ENCODE peak calls at places on chromosome 4, in nine cellular contexts. One of them, this sample, is unnamed.

GRCh38 chr4:22190855-22191254 is 242.3 kb upstream of the KCNIP4 start:
- DNase-seq in thyroid gland: no peak
- DNase-seq in fibroblast of pulmonary artery: peak
- DNase-seq in GM06990: no peak
- DNase-seq in cardiac muscle cell: peak
- DNase-seq in mucosa of descending colon: no peak
- DNase-seq in choroid plexus epithelial cell: peak
- DNase-seq in mammary epithelial cell: peak
- DNase-seq in OCI-LY7: no peak
- DNase-seq in this sample: no peak

GRCh38 chr4:137993232-137993631 is 248.9 kb downstream of the SLC7A11 start:
- DNase-seq in thyroid gland: no peak
- DNase-seq in fibroblast of pulmonary artery: no peak
- DNase-seq in GM06990: no peak
- DNase-seq in cardiac muscle cell: no peak
- DNase-seq in mucosa of descending colon: no peak
- DNase-seq in choroid plexus epithelial cell: no peak
- DNase-seq in mammary epithelial cell: peak
- DNase-seq in OCI-LY7: no peak
- DNase-seq in this sample: no peak

GRCh38 chr4:110609044-110609750 is 13.7 kb downstream of the PITX2 start:
- DNase-seq in thyroid gland: no peak
- DNase-seq in fibroblast of pulmonary artery: no peak
- DNase-seq in GM06990: no peak
- DNase-seq in cardiac muscle cell: no peak
- DNase-seq in mucosa of descending colon: no peak
- DNase-seq in choroid plexus epithelial cell: no peak
- DNase-seq in mammary epithelial cell: no peak
- DNase-seq in OCI-LY7: no peak
- DNase-seq in this sample: no peak

GRCh38 chr4:169015237-169015636 is 5.2 kb upstream of the CBR4 start:
- DNase-seq in thyroid gland: peak
- DNase-seq in fibroblast of pulmonary artery: no peak
- DNase-seq in GM06990: no peak
- DNase-seq in cardiac muscle cell: no peak
- DNase-seq in mucosa of descending colon: no peak
- DNase-seq in choroid plexus epithelial cell: no peak
- DNase-seq in mammary epithelial cell: no peak
- DNase-seq in OCI-LY7: no peak
- DNase-seq in this sample: no peak

GRCh38 chr4:69849969-69850368 is 10.0 kb downstream of the SULT1E1 start:
- DNase-seq in thyroid gland: no peak
- DNase-seq in fibroblast of pulmonary artery: peak
- DNase-seq in GM06990: no peak
- DNase-seq in cardiac muscle cell: no peak
- DNase-seq in mucosa of descending colon: no peak
- DNase-seq in choroid plexus epithelial cell: no peak
- DNase-seq in mammary epithelial cell: no peak
- DNase-seq in OCI-LY7: no peak
- DNase-seq in this sample: peak

GRCh38 chr4:72418458-72418857 is 150.6 kb downstream of the ADAMTS3 start:
- DNase-seq in thyroid gland: peak
- DNase-seq in fibroblast of pulmonary artery: peak
- DNase-seq in GM06990: no peak
- DNase-seq in cardiac muscle cell: peak
- DNase-seq in mucosa of descending colon: no peak
- DNase-seq in choroid plexus epithelial cell: peak
- DNase-seq in mammary epithelial cell: peak
- DNase-seq in OCI-LY7: no peak
- DNase-seq in this sample: no peak

GRCh38 chr4:80393246-80393969 is 57.9 kb downstream of the CFAP299 start:
- DNase-seq in thyroid gland: no peak
- DNase-seq in fibroblast of pulmonary artery: peak
- DNase-seq in GM06990: no peak
- DNase-seq in cardiac muscle cell: peak
- DNase-seq in mucosa of descending colon: no peak
- DNase-seq in choroid plexus epithelial cell: peak
- DNase-seq in mammary epithelial cell: peak
- DNase-seq in OCI-LY7: no peak
- DNase-seq in this sample: no peak

GRCh38 chr4:146317783-146318182 is 103.4 kb downstream of the REELD1 start:
- DNase-seq in thyroid gland: no peak
- DNase-seq in fibroblast of pulmonary artery: no peak
- DNase-seq in GM06990: no peak
- DNase-seq in cardiac muscle cell: no peak
- DNase-seq in mucosa of descending colon: no peak
- DNase-seq in choroid plexus epithelial cell: no peak
- DNase-seq in mammary epithelial cell: no peak
- DNase-seq in OCI-LY7: no peak
- DNase-seq in this sample: no peak

GRCh38 chr4:78510681-78511080 is 40.9 kb upstream of the ANXA3 start:
- DNase-seq in thyroid gland: no peak
- DNase-seq in fibroblast of pulmonary artery: no peak
- DNase-seq in GM06990: no peak
- DNase-seq in cardiac muscle cell: no peak
- DNase-seq in mucosa of descending colon: no peak
- DNase-seq in choroid plexus epithelial cell: no peak
- DNase-seq in mammary epithelial cell: no peak
- DNase-seq in OCI-LY7: no peak
- DNase-seq in this sample: no peak

GRCh38 chr4:2875556-2875955 is 31.9 kb downstream of the ADD1 start:
- DNase-seq in thyroid gland: no peak
- DNase-seq in fibroblast of pulmonary artery: no peak
- DNase-seq in GM06990: no peak
- DNase-seq in cardiac muscle cell: no peak
- DNase-seq in mucosa of descending colon: no peak
- DNase-seq in choroid plexus epithelial cell: no peak
- DNase-seq in mammary epithelial cell: no peak
- DNase-seq in OCI-LY7: no peak
- DNase-seq in this sample: no peak

GRCh38 chr4:8747896-8748575 is 123.6 kb downstream of the HMX1 start:
- DNase-seq in thyroid gland: no peak
- DNase-seq in fibroblast of pulmonary artery: no peak
- DNase-seq in GM06990: no peak
- DNase-seq in cardiac muscle cell: no peak
- DNase-seq in mucosa of descending colon: peak
- DNase-seq in choroid plexus epithelial cell: no peak
- DNase-seq in mammary epithelial cell: no peak
- DNase-seq in OCI-LY7: no peak
- DNase-seq in this sample: no peak

GRCh38 chr4:113945906-113946305 is 33.5 kb downstream of the ARSJ start:
- DNase-seq in thyroid gland: no peak
- DNase-seq in fibroblast of pulmonary artery: peak
- DNase-seq in GM06990: no peak
- DNase-seq in cardiac muscle cell: peak
- DNase-seq in mucosa of descending colon: no peak
- DNase-seq in choroid plexus epithelial cell: peak
- DNase-seq in mammary epithelial cell: peak
- DNase-seq in OCI-LY7: no peak
- DNase-seq in this sample: no peak

GRCh38 chr4:133233922-133234321 is 84.8 kb downstream of the PCDH10 start:
- DNase-seq in thyroid gland: no peak
- DNase-seq in fibroblast of pulmonary artery: no peak
- DNase-seq in GM06990: no peak
- DNase-seq in cardiac muscle cell: no peak
- DNase-seq in mucosa of descending colon: no peak
- DNase-seq in choroid plexus epithelial cell: no peak
- DNase-seq in mammary epithelial cell: no peak
- DNase-seq in OCI-LY7: no peak
- DNase-seq in this sample: no peak

GRCh38 chr4:57037982-57038604 is 59.4 kb downstream of the POLR2B start:
- DNase-seq in thyroid gland: peak
- DNase-seq in fibroblast of pulmonary artery: peak
- DNase-seq in GM06990: peak
- DNase-seq in cardiac muscle cell: peak
- DNase-seq in mucosa of descending colon: no peak
- DNase-seq in choroid plexus epithelial cell: peak
- DNase-seq in mammary epithelial cell: peak
- DNase-seq in OCI-LY7: peak
- DNase-seq in this sample: peak

GRCh38 chr4:79682801-79683217 is 274.8 kb upstream of the GK2 start:
- DNase-seq in thyroid gland: no peak
- DNase-seq in fibroblast of pulmonary artery: no peak
- DNase-seq in GM06990: no peak
- DNase-seq in cardiac muscle cell: no peak
- DNase-seq in mucosa of descending colon: no peak
- DNase-seq in choroid plexus epithelial cell: no peak
- DNase-seq in mammary epithelial cell: no peak
- DNase-seq in OCI-LY7: no peak
- DNase-seq in this sample: no peak

GRCh38 chr4:108851346-108851745 is 88.5 kb upstream of the ETNPPL start:
- DNase-seq in thyroid gland: no peak
- DNase-seq in fibroblast of pulmonary artery: no peak
- DNase-seq in GM06990: no peak
- DNase-seq in cardiac muscle cell: peak
- DNase-seq in mucosa of descending colon: no peak
- DNase-seq in choroid plexus epithelial cell: peak
- DNase-seq in mammary epithelial cell: no peak
- DNase-seq in OCI-LY7: no peak
- DNase-seq in this sample: no peak

DNA sequence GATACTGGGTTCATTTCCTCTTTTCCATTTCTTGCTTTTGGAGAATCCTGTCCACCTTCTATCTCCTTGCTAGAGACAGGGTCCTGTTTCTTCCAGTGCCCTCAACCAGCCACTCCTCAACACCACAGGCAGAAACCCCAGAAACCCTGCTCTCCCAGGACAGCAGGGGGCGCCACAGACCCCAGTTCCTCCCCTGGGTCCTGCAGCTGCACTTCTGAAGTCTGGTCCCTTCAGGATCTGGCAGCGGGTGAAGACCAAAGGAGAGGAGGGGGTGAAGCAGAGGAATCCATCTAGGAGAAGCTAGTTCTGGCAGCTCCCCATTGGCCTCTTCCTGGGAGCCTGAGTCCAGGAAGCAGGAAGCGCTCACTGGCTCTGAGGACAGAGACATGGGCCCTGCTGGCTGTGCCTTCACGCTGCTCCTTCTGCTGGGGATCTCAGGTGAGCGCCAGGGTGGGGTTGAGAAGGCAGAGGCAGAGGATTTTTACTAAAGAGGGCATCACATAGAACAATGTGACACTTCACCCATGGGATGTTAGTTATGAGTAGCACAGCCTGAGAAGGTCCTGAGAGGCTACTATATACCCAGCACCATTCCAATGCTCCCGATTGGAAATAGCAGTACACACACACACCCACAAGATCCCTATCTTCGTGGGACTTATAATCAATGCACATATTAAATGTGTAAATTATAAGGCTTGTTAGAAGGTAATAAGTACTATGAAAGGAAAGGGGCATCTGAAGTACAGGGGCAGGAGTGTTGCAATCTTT is at the start of gene PRSS48:
- DNase-seq in thyroid gland: peak
- DNase-seq in fibroblast of pulmonary artery: peak
- DNase-seq in GM06990: peak
- DNase-seq in cardiac muscle cell: peak
- DNase-seq in mucosa of descending colon: no peak
- DNase-seq in choroid plexus epithelial cell: peak
- DNase-seq in mammary epithelial cell: peak
- DNase-seq in OCI-LY7: peak
- DNase-seq in this sample: peak
- TF ChIP-seq CTCF in thyroid gland: peak
- TF ChIP-seq CTCF in fibroblast of pulmonary artery: peak
- TF ChIP-seq CTCF in GM06990: peak
- TF ChIP-seq CTCF in cardiac muscle cell: peak
- TF ChIP-seq CTCF in mucosa of descending colon: peak
- TF ChIP-seq CTCF in choroid plexus epithelial cell: peak
- TF ChIP-seq CTCF in mammary epithelial cell: peak
- TF ChIP-seq CTCF in OCI-LY7: peak
- TF ChIP-seq CTCF in this sample: peak

DNA sequence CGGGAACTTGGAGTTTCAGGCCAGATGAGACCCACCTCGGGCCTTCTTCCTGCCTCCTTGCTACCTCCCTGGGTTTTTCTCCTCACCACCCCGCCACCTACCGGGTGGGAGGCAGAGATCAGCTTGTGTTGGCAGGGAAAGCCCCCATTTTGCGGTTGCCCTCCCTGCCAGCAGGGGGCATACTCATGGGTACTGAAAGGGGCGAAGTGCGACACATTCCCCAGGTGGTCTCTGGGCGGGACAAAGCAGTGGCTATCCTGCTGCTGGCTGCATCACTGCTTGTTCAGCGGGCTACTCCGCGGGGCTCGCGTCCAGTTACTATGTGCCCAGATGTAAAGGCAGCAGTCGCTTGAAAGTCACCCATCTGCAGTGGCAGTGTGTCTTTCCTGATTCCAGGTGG is 330.3 kb downstream of the PDHA2 start:
- DNase-seq in thyroid gland: no peak
- DNase-seq in fibroblast of pulmonary artery: no peak
- DNase-seq in GM06990: no peak
- DNase-seq in cardiac muscle cell: no peak
- DNase-seq in mucosa of descending colon: peak
- DNase-seq in choroid plexus epithelial cell: no peak
- DNase-seq in mammary epithelial cell: no peak
- DNase-seq in OCI-LY7: no peak
- DNase-seq in this sample: peak
- TF ChIP-seq CTCF in thyroid gland: no peak
- TF ChIP-seq CTCF in fibroblast of pulmonary artery: no peak
- TF ChIP-seq CTCF in GM06990: peak
- TF ChIP-seq CTCF in cardiac muscle cell: no peak
- TF ChIP-seq CTCF in mucosa of descending colon: no peak
- TF ChIP-seq CTCF in choroid plexus epithelial cell: no peak
- TF ChIP-seq CTCF in mammary epithelial cell: peak
- TF ChIP-seq CTCF in OCI-LY7: peak
- TF ChIP-seq CTCF in this sample: no peak

GRCh38 chr4:44632089-44632488 is 19.3 kb downstream of the YIPF7 start:
- DNase-seq in thyroid gland: no peak
- DNase-seq in fibroblast of pulmonary artery: peak
- DNase-seq in GM06990: no peak
- DNase-seq in cardiac muscle cell: no peak
- DNase-seq in mucosa of descending colon: no peak
- DNase-seq in choroid plexus epithelial cell: peak
- DNase-seq in mammary epithelial cell: no peak
- DNase-seq in OCI-LY7: no peak
- DNase-seq in this sample: no peak
- TF ChIP-seq CTCF in thyroid gland: no peak
- TF ChIP-seq CTCF in fibroblast of pulmonary artery: peak
- TF ChIP-seq CTCF in GM06990: no peak
- TF ChIP-seq CTCF in cardiac muscle cell: peak
- TF ChIP-seq CTCF in mucosa of descending colon: no peak
- TF ChIP-seq CTCF in choroid plexus epithelial cell: peak
- TF ChIP-seq CTCF in mammary epithelial cell: peak
- TF ChIP-seq CTCF in OCI-LY7: peak
- TF ChIP-seq CTCF in this sample: no peak

DNA sequence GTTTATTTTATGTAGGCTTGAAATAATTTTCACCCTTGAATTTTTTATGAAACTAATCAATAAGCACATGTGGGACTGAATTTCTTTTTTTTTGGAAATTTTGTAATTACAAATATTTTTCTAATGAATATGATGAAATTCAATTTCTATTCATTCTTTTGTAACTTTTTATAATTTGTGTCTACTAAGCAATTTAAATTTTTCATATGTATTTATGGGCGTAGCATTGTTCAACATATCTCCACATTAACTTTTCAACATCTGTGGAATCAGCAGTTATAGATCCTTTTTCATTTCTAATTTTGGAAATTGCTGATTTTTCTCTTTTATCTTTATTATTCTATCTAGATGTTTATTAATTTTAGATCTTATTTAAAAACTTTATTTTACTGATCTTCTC is 1320.3 kb downstream of the C4orf33 start:
- DNase-seq in thyroid gland: no peak
- DNase-seq in fibroblast of pulmonary artery: no peak
- DNase-seq in GM06990: no peak
- DNase-seq in cardiac muscle cell: no peak
- DNase-seq in mucosa of descending colon: no peak
- DNase-seq in choroid plexus epithelial cell: no peak
- DNase-seq in mammary epithelial cell: no peak
- DNase-seq in OCI-LY7: no peak
- DNase-seq in this sample: no peak
- TF ChIP-seq CTCF in thyroid gland: no peak
- TF ChIP-seq CTCF in fibroblast of pulmonary artery: no peak
- TF ChIP-seq CTCF in GM06990: no peak
- TF ChIP-seq CTCF in cardiac muscle cell: no peak
- TF ChIP-seq CTCF in mucosa of descending colon: no peak
- TF ChIP-seq CTCF in choroid plexus epithelial cell: no peak
- TF ChIP-seq CTCF in mammary epithelial cell: no peak
- TF ChIP-seq CTCF in OCI-LY7: no peak
- TF ChIP-seq CTCF in this sample: no peak